ENCODE peak calls at places on chromosomes 13 and 19, in eight cellular contexts. X is SW 1271; Y is EH; L is kidney epithelial cell; H is NCI-H1694 treated with DMSO at 0.1 percent for 48 hours; P is substantia nigra; I is T-helper 1 cell; W is activated CD4-positive, alpha-beta T cell treated with anti-CD3 and anti-CD28 coated beads, Interleukin-2, amount 10 ng/mL, durations not matched to agents 7 days and 5 days. C is an unnamed sample.

GRCh38 chr13:94395889-94396288 is 83.6 kb downstream of the DCT start:
- DNase-seq in X (no peak), Y (no peak), L (no peak), H (no peak), P (no peak), I (no peak), W (no peak), C (no peak)

GRCh38 chr19:12801466-12802266 is at the start of the genes PRDX2 and THSD8:
- DNase-seq in X (no peak), Y (peak; percentile 66), L (no peak), H (no peak), P (peak; percentile 62), I (no peak), W (peak; percentile 80), C (peak; percentile 79)

GRCh38 chr19:55099557-55100506 is 17.6 kb downstream of the PPP1R12C start:
- DNase-seq in X (no peak), Y (no peak), L (no peak), H (no peak), P (no peak), I (no peak), W (no peak), C (no peak)

GRCh38 chr13:55615080-55615479 is 1525.6 kb upstream of the PRR20A start:
- DNase-seq in X (no peak), Y (no peak), L (no peak), H (no peak), P (no peak), I (no peak), W (no peak), C (no peak)

GRCh38 chr19:42175952-42176648 is 41.4 kb downstream of the DEDD2 start:
- DNase-seq in X (no peak), Y (peak; percentile 45), L (no peak), H (peak; percentile 39), P (no peak), I (no peak), W (no peak), C (no peak)

GRCh38 chr19:45650722-45651121 is 11.5 kb upstream of the EML2 start:
- DNase-seq in X (no peak), Y (no peak), L (no peak), H (no peak), P (no peak), I (no peak), W (no peak), C (no peak)

GRCh38 chr19:50412419-50412818 is 6.3 kb upstream of the SPIB start:
- DNase-seq in X (no peak), Y (no peak), L (no peak), H (no peak), P (no peak), I (no peak), W (no peak), C (no peak)

GRCh38 chr13:21638319-21639282 is 32.3 kb upstream of the FGF9 start:
- DNase-seq in X (no peak), Y (peak; percentile 16), L (no peak), H (peak; percentile 1), P (no peak), I (no peak), W (peak; percentile 51), C (no peak)

GRCh38 chr19:54674021-54674617 is 11.3 kb downstream of the LILRB4 start:
- DNase-seq in X (no peak), Y (peak; percentile 3), L (no peak), H (peak; percentile 44), P (no peak), I (no peak), W (peak; percentile 46), C (no peak)

GRCh38 chr13:97568850-97569249 is 134.9 kb downstream of the RAP2A start:
- DNase-seq in X (no peak), Y (no peak), L (no peak), H (no peak), P (no peak), I (no peak), W (no peak), C (no peak)

GRCh38 chr19:778910-779653 is 18.2 kb upstream of the PTBP1 start:
- DNase-seq in X (no peak), Y (peak; percentile 98), L (peak; percentile 83), H (no peak), P (peak; percentile 9), I (no peak), W (no peak), C (peak; percentile 84)

GRCh38 chr13:88601949-88602348 is 930.8 kb downstream of the SLITRK5 start:
- DNase-seq in X (no peak), Y (no peak), L (no peak), H (no peak), P (no peak), I (no peak), W (no peak), C (no peak)

GRCh38 chr13:58804832-58805231 is 1173.3 kb downstream of the PCDH17 start:
- DNase-seq in X (no peak), Y (no peak), L (no peak), H (no peak), P (no peak), I (no peak), W (no peak), C (no peak)

GRCh38 chr19:39362682-39363657 is 20.7 kb downstream of the SAMD4B start:
- DNase-seq in X (no peak), Y (peak; percentile 86), L (peak; percentile 45), H (no peak), P (no peak), I (no peak), W (no peak), C (no peak)

GRCh38 chr13:99303863-99304521 is 3.2 kb downstream of the GPR183 start:
- DNase-seq in X (no peak), Y (no peak), L (no peak), H (no peak), P (no peak), I (no peak), W (peak; percentile 58), C (no peak)

GRCh38 chr19:44741841-44742352 is 6.6 kb upstream of the BCL3 start:
- DNase-seq in X (peak; percentile 85), Y (peak; percentile 100), L (peak; percentile 99), H (peak; percentile 72), P (peak; percentile 67), I (no peak), W (no peak), C (peak; percentile 99)

GRCh38 chr19:2524840-2525723 is 49.2 kb downstream of the GADD45B start:
- DNase-seq in X (peak; percentile 61), Y (peak; percentile 90), L (peak; percentile 64), H (no peak), P (no peak), I (no peak), W (no peak), C (peak; percentile 65)

GRCh38 chr19:40162104-40162503 is 29.1 kb upstream of the MAP3K10 start:
- DNase-seq in X (no peak), Y (no peak), L (no peak), H (no peak), P (no peak), I (no peak), W (no peak), C (no peak)

GRCh38 chr13:102678339-102679122 is 16.3 kb downstream of the METTL21C start:
- DNase-seq in X (no peak), Y (no peak), L (no peak), H (peak; percentile 20), P (no peak), I (no peak), W (no peak), C (no peak)

GRCh38 chr13:96796234-96796633 is 198.0 kb downstream of the OXGR1 start:
- DNase-seq in X (no peak), Y (no peak), L (no peak), H (no peak), P (no peak), I (no peak), W (no peak), C (no peak)

GRCh38 chr13:110680852-110681251 is 25.1 kb downstream of the CARS2 start:
- DNase-seq in X (no peak), Y (peak; percentile 6), L (no peak), H (peak; percentile 12), P (no peak), I (no peak), W (peak; percentile 22), C (peak; percentile 57)

GRCh38 chr13:33197551-33197971 is 88.0 kb downstream of the STARD13 start:
- DNase-seq in X (no peak), Y (no peak), L (no peak), H (no peak), P (no peak), I (no peak), W (no peak), C (no peak)

GRCh38 chr13:51803422-51804294 is at the start of gene DHRS12:
- DNase-seq in X (peak; percentile 54), Y (peak; percentile 86), L (no peak), H (peak; percentile 65), P (peak; percentile 81), I (peak; percentile 75), W (peak; percentile 88), C (peak; percentile 96)

GRCh38 chr13:113608967-113609533 is 24.5 kb downstream of the TFDP1 start:
- DNase-seq in X (no peak), Y (no peak), L (no peak), H (no peak), P (no peak), I (no peak), W (no peak), C (no peak)

GRCh38 chr13:60112771-60113170 is 51.0 kb downstream of the DIAPH3 start:
- DNase-seq in X (no peak), Y (peak; percentile 61), L (no peak), H (no peak), P (no peak), I (no peak), W (no peak), C (no peak)

GRCh38 chr19:50231821-50232220 is 28.4 kb downstream of the MYH14 start:
- DNase-seq in X (no peak), Y (no peak), L (no peak), H (no peak), P (no peak), I (no peak), W (no peak), C (no peak)

GRCh38 chr13:114095486-114095885 is 36.9 kb downstream of the RASA3 start:
- DNase-seq in X (no peak), Y (no peak), L (no peak), H (no peak), P (no peak), I (no peak), W (no peak), C (no peak)

GRCh38 chr19:45767881-45768643 is 990 bp downstream of the SIX5 start:
- DNase-seq in X (no peak), Y (peak; percentile 64), L (no peak), H (no peak), P (peak; percentile 15), I (no peak), W (no peak), C (no peak)

GRCh38 chr13:113092776-113093579 is 12.6 kb upstream of the F7 start:
- DNase-seq in X (no peak), Y (no peak), L (no peak), H (no peak), P (no peak), I (no peak), W (no peak), C (no peak)

GRCh38 chr19:17306285-17306714 is 628 bp downstream of the MRPL34 start:
- DNase-seq in X (no peak), Y (no peak), L (no peak), H (no peak), P (no peak), I (no peak), W (no peak), C (no peak)

GRCh38 chr13:25570185-25570584 is 198.4 kb downstream of the ATP8A2 start:
- DNase-seq in X (no peak), Y (no peak), L (no peak), H (no peak), P (no peak), I (no peak), W (no peak), C (no peak)

GRCh38 chr19:543912-544608 is at the start of gene GZMM:
- DNase-seq in X (no peak), Y (no peak), L (no peak), H (no peak), P (no peak), I (peak; percentile 51), W (peak; percentile 80), C (no peak)